ENCODE peak calls at places on chromosomes 16 and 17, in nine cellular contexts. C is activated CD8-positive, alpha-beta memory T cell treated with anti-CD3 and anti-CD28 coated beads, Interleukin-2, amount 50 U/mL, for 4 hours; G is activated CD4-positive, alpha-beta T cell treated with anti-CD3 and anti-CD28 coated beads, Interleukin-2, amount 50 U/mL, for 24 hours; M is CD8-positive, alpha-beta T cell; Y is stimulated activated CD8-positive, alpha-beta memory T cell treated with anti-CD3 and anti-CD28 coated beads, Interleukin-4, amount 100 ng/mL, for 4 hours; J is AG08396; W is HT1080; Z is heart left ventricle; U is esophagus squamous epithelium. L is an unnamed sample.

GRCh38 chr16:47750371-47750770 is 289.2 kb downstream of the PHKB start:
- DNase-seq in W (no peak), J (no peak), G (no peak), U (no peak), C (no peak), Z (no peak), M (no peak), Y (no peak), L (no peak)

GRCh38 chr16:27287887-27288286 is 19.3 kb upstream of the NSMCE1 start:
- DNase-seq in M (no peak), Z (no peak), C (no peak), J (no peak), G (no peak), Y (no peak), U (no peak), W (no peak), L (no peak)

GRCh38 chr17:35117984-35118383 is 1.7 kb downstream of the RAD51D start:
- DNase-seq in W (peak; percentile 46), Y (no peak), Z (no peak), U (no peak), G (no peak), C (no peak), J (peak; percentile 32), M (no peak), L (no peak)

GRCh38 chr16:19230575-19230974 is 55.0 kb upstream of the CLEC19A start:
- DNase-seq in M (no peak), Y (no peak), Z (no peak), G (no peak), J (no peak), W (no peak), U (no peak), C (no peak), L (no peak)

GRCh38 chr17:30363715-30364202 is 15.0 kb upstream of the CPD start:
- DNase-seq in G (peak; percentile 92), Z (no peak), C (peak; percentile 76), M (peak; percentile 77), U (no peak), J (peak; percentile 65), W (peak; percentile 83), Y (peak; percentile 81), L (no peak)

GRCh38 chr16:19844945-19845641 is 39.6 kb downstream of the GPRC5B start:
- DNase-seq in W (peak; percentile 71), C (no peak), M (no peak), J (peak; percentile 81), Y (no peak), U (no peak), Z (no peak), G (no peak), L (no peak)

GRCh38 chr16:85649411-85649977 is 36.4 kb downstream of the GSE1 start:
- DNase-seq in J (no peak), Z (no peak), W (no peak), U (no peak), M (no peak), C (no peak), G (no peak), Y (no peak), L (no peak)

GRCh38 chr17:330993-331701 is 21.5 kb downstream of the RPH3AL start:
- DNase-seq in J (no peak), U (no peak), C (no peak), M (no peak), G (no peak), Z (peak; percentile 83), Y (no peak), W (no peak), L (peak; percentile 79)

GRCh38 chr16:86628614-86629013 is 50.3 kb downstream of the FOXL1 start:
- DNase-seq in M (no peak), C (no peak), Y (no peak), J (peak; percentile 22), G (no peak), Z (no peak), W (no peak), U (no peak), L (no peak)

GRCh38 chr16:2082171-2082982 is 34.6 kb downstream of the TSC2 start:
- DNase-seq in J (no peak), C (no peak), M (no peak), W (no peak), Y (no peak), G (no peak), Z (no peak), U (no peak), L (no peak)

GRCh38 chr16:17470871-17471744 is at the start of gene XYLT1:
- DNase-seq in G (no peak), M (peak; percentile 65), J (peak; percentile 88), Z (peak; percentile 41), W (peak; percentile 64), C (peak; percentile 59), Y (no peak), U (no peak), L (peak; percentile 88)

GRCh38 chr16:22311520-22311919 is 14.3 kb downstream of the POLR3E start:
- DNase-seq in Z (no peak), Y (no peak), J (no peak), U (no peak), M (no peak), G (no peak), W (no peak), C (no peak), L (no peak)

GRCh38 chr16:52545157-52545543 is 1.8 kb downstream of the TOX3 start:
- DNase-seq in U (no peak), M (no peak), C (no peak), W (no peak), Y (no peak), J (no peak), G (no peak), Z (no peak), L (no peak)

GRCh38 chr17:17403899-17404576 is 72.8 kb upstream of the MED9 start:
- DNase-seq in Z (no peak), C (peak; percentile 50), U (no peak), G (peak; percentile 15), M (peak; percentile 88), Y (no peak), J (no peak), W (no peak), L (no peak)

GRCh38 chr16:8113843-8114242 is 476.5 kb downstream of the TMEM114 start:
- DNase-seq in C (no peak), G (no peak), Z (no peak), M (no peak), J (no peak), U (no peak), Y (no peak), W (peak; percentile 10), L (no peak)

GRCh38 chr16:57038151-57038550 is 48.8 kb downstream of the NLRC5 start:
- DNase-seq in W (peak; percentile 67), U (no peak), M (no peak), C (no peak), G (no peak), Y (no peak), J (no peak), Z (no peak), L (no peak)